ENCODE peak calls at places on chromosomes 12 and 14, in seven cellular contexts. One of them, this sample, is unnamed. For H3K79me2 and H4K20me1, the result is how much of the 10 kb centered on the place peaks cover.

GRCh38 chr12:56927281-56927680 is 6.9 kb downstream of the SDR9C7 start:
- DNase-seq in PC-9: no peak
- DNase-seq in H9: no peak
- DNase-seq in HCT116: no peak
- DNase-seq in fibroblast of lung: no peak
- DNase-seq in GM23338: no peak
- DNase-seq in GM23248: no peak
- DNase-seq in this sample: no peak

GRCh38 chr12:53217049-53217929 is 10.2 kb upstream of the ITGB7 start:
- DNase-seq in PC-9: peak
- DNase-seq in H9: peak
- DNase-seq in HCT116: no peak
- DNase-seq in fibroblast of lung: peak
- DNase-seq in GM23338: peak
- DNase-seq in GM23248: peak
- DNase-seq in this sample: no peak

GRCh38 chr14:71429900-71430299 is 502.3 kb upstream of the RGS6 start:
- DNase-seq in PC-9: no peak
- DNase-seq in H9: no peak
- DNase-seq in HCT116: no peak
- DNase-seq in fibroblast of lung: no peak
- DNase-seq in GM23338: no peak
- DNase-seq in GM23248: no peak
- DNase-seq in this sample: no peak

GRCh38 chr12:51458635-51459034 is 34.0 kb downstream of the SLC4A8 start:
- DNase-seq in PC-9: no peak
- DNase-seq in H9: no peak
- DNase-seq in HCT116: no peak
- DNase-seq in fibroblast of lung: no peak
- DNase-seq in GM23338: no peak
- DNase-seq in GM23248: no peak
- DNase-seq in this sample: no peak

GRCh38 chr12:40055227-40055579 is 50.7 kb downstream of the SLC2A13 start:
- DNase-seq in PC-9: no peak
- DNase-seq in H9: no peak
- DNase-seq in HCT116: no peak
- DNase-seq in fibroblast of lung: no peak
- DNase-seq in GM23338: no peak
- DNase-seq in GM23248: peak
- DNase-seq in this sample: no peak

GRCh38 chr14:61381589-61381988 is 60.2 kb downstream of the PRKCH start:
- DNase-seq in PC-9: peak
- DNase-seq in H9: no peak
- DNase-seq in HCT116: no peak
- DNase-seq in fibroblast of lung: no peak
- DNase-seq in GM23338: no peak
- DNase-seq in GM23248: no peak
- DNase-seq in this sample: peak

GRCh38 chr12:105843989-105844768 is 294.6 kb downstream of the NUAK1 start:
- DNase-seq in PC-9: no peak
- DNase-seq in H9: no peak
- DNase-seq in HCT116: no peak
- DNase-seq in fibroblast of lung: peak
- DNase-seq in GM23338: no peak
- DNase-seq in GM23248: peak
- DNase-seq in this sample: no peak

GRCh38 chr12:73612571-73612970 is 925.1 kb upstream of the ATXN7L3B start:
- DNase-seq in PC-9: no peak
- DNase-seq in H9: no peak
- DNase-seq in HCT116: no peak
- DNase-seq in fibroblast of lung: no peak
- DNase-seq in GM23338: no peak
- DNase-seq in GM23248: no peak
- DNase-seq in this sample: no peak

GRCh38 chr12:10928746-10929286 is at the start of gene PRH2:
- DNase-seq in PC-9: no peak
- DNase-seq in H9: no peak
- DNase-seq in HCT116: no peak
- DNase-seq in fibroblast of lung: no peak
- DNase-seq in GM23338: no peak
- DNase-seq in GM23248: no peak
- DNase-seq in this sample: no peak

GRCh38 chr12:31362115-31362758 is 36.3 kb upstream of the SINHCAF start:
- DNase-seq in PC-9: peak
- DNase-seq in H9: peak
- DNase-seq in HCT116: no peak
- DNase-seq in fibroblast of lung: no peak
- DNase-seq in GM23338: peak
- DNase-seq in GM23248: no peak
- DNase-seq in this sample: no peak

GRCh38 chr12:100545092-100545491 is 28.4 kb upstream of the GAS2L3 start:
- DNase-seq in PC-9: no peak
- DNase-seq in H9: no peak
- DNase-seq in HCT116: no peak
- DNase-seq in fibroblast of lung: no peak
- DNase-seq in GM23338: no peak
- DNase-seq in GM23248: no peak
- DNase-seq in this sample: no peak

GRCh38 chr12:113154351-113154973 is 4.9 kb downstream of the CFAP73 start:
- DNase-seq in PC-9: peak
- DNase-seq in H9: peak
- DNase-seq in HCT116: no peak
- DNase-seq in fibroblast of lung: peak
- DNase-seq in GM23338: peak
- DNase-seq in GM23248: peak
- DNase-seq in this sample: no peak

GRCh38 chr14:64979336-64980074 is 7.2 kb upstream of the FNTB start:
- DNase-seq in PC-9: no peak
- DNase-seq in H9: no peak
- DNase-seq in HCT116: no peak
- DNase-seq in fibroblast of lung: peak
- DNase-seq in GM23338: peak
- DNase-seq in GM23248: peak
- DNase-seq in this sample: no peak

GRCh38 chr12:92471551-92471950 is 231.2 kb upstream of the PLEKHG7 start:
- DNase-seq in PC-9: no peak
- DNase-seq in H9: no peak
- DNase-seq in HCT116: no peak
- DNase-seq in fibroblast of lung: no peak
- DNase-seq in GM23338: no peak
- DNase-seq in GM23248: no peak
- DNase-seq in this sample: no peak

GRCh38 chr14:23023500-23024152 is 11.1 kb downstream of the PSMB5 start:
- DNase-seq in PC-9: no peak
- DNase-seq in H9: no peak
- DNase-seq in HCT116: no peak
- DNase-seq in fibroblast of lung: no peak
- DNase-seq in GM23338: no peak
- DNase-seq in GM23248: no peak
- DNase-seq in this sample: no peak

GRCh38 chr12:100797786-100798580 is 3.4 kb downstream of the ANO4 start:
- DNase-seq in PC-9: no peak
- DNase-seq in H9: no peak
- DNase-seq in HCT116: no peak
- DNase-seq in fibroblast of lung: no peak
- DNase-seq in GM23338: no peak
- DNase-seq in GM23248: no peak
- DNase-seq in this sample: no peak

GRCh38 chr12:7571253-7571652 is 67.7 kb upstream of the CD163 start:
- DNase-seq in PC-9: no peak
- DNase-seq in H9: no peak
- DNase-seq in HCT116: no peak
- DNase-seq in fibroblast of lung: no peak
- DNase-seq in GM23338: no peak
- DNase-seq in GM23248: no peak
- DNase-seq in this sample: no peak

GRCh38 chr14:93954900-93955891 is 21.2 kb downstream of the ASB2 start:
- DNase-seq in PC-9: no peak
- DNase-seq in H9: no peak
- DNase-seq in HCT116: no peak
- DNase-seq in fibroblast of lung: no peak
- DNase-seq in GM23338: no peak
- DNase-seq in GM23248: no peak
- DNase-seq in this sample: no peak

GRCh38 chr12:82593901-82594396 is 92.8 kb upstream of the TMTC2 start:
- DNase-seq in PC-9: no peak
- DNase-seq in H9: no peak
- DNase-seq in HCT116: no peak
- DNase-seq in fibroblast of lung: no peak
- DNase-seq in GM23338: no peak
- DNase-seq in GM23248: no peak
- DNase-seq in this sample: no peak

GRCh38 chr14:67694791-67695393 is 672 bp downstream of the RDH11 start:
- DNase-seq in PC-9: peak
- DNase-seq in H9: peak
- DNase-seq in HCT116: peak
- DNase-seq in fibroblast of lung: peak
- DNase-seq in GM23338: peak
- DNase-seq in GM23248: peak
- DNase-seq in this sample: no peak

GRCh38 chr12:89499857-89500256 is 24.7 kb downstream of the GALNT4 start:
- DNase-seq in PC-9: no peak
- DNase-seq in H9: no peak
- DNase-seq in HCT116: no peak
- DNase-seq in fibroblast of lung: no peak
- DNase-seq in GM23338: no peak
- DNase-seq in GM23248: no peak
- DNase-seq in this sample: no peak

GRCh38 chr14:23523229-23524016 is 28.1 kb downstream of the ZFHX2 start:
- DNase-seq in PC-9: no peak
- DNase-seq in H9: no peak
- DNase-seq in HCT116: no peak
- DNase-seq in fibroblast of lung: no peak
- DNase-seq in GM23338: no peak
- DNase-seq in GM23248: no peak
- DNase-seq in this sample: no peak

GRCh38 chr14:70052990-70053389 is 135.8 kb downstream of the SLC8A3 start:
- DNase-seq in PC-9: peak
- DNase-seq in H9: no peak
- DNase-seq in HCT116: no peak
- DNase-seq in fibroblast of lung: peak
- DNase-seq in GM23338: peak
- DNase-seq in GM23248: peak
- DNase-seq in this sample: no peak

GRCh38 chr12:94557896-94558295 is 92.5 kb downstream of the TMCC3 start:
- DNase-seq in PC-9: no peak
- DNase-seq in H9: peak
- DNase-seq in HCT116: no peak
- DNase-seq in fibroblast of lung: no peak
- DNase-seq in GM23338: no peak
- DNase-seq in GM23248: no peak
- DNase-seq in this sample: no peak

GRCh38 chr12:95548056-95548538 is 3.2 kb downstream of the USP44 start:
- DNase-seq in PC-9: no peak
- DNase-seq in H9: peak
- DNase-seq in HCT116: no peak
- DNase-seq in fibroblast of lung: no peak
- DNase-seq in GM23338: peak
- DNase-seq in GM23248: peak
- DNase-seq in this sample: no peak

GRCh38 chr14:75905505-75905904 is 76.3 kb downstream of the TGFB3 start:
- DNase-seq in PC-9: no peak
- DNase-seq in H9: no peak
- DNase-seq in HCT116: no peak
- DNase-seq in fibroblast of lung: peak
- DNase-seq in GM23338: no peak
- DNase-seq in GM23248: no peak
- DNase-seq in this sample: no peak

GRCh38 chr12:15882055-15882971 is at the start of gene STRAP:
- DNase-seq in PC-9: peak
- DNase-seq in H9: peak
- DNase-seq in HCT116: peak
- DNase-seq in fibroblast of lung: peak
- DNase-seq in GM23338: peak
- DNase-seq in GM23248: peak
- DNase-seq in this sample: peak
- H3K79me2 ChIP-seq in PC-9: half or more
- H3K79me2 ChIP-seq in H9: under half
- H3K79me2 ChIP-seq in HCT116: half or more
- H3K79me2 ChIP-seq in fibroblast of lung: under half
- H3K79me2 ChIP-seq in GM23338: under half
- H3K79me2 ChIP-seq in GM23248: half or more
- H3K79me2 ChIP-seq in this sample: half or more

GRCh38 chr12:121144416-121144914 is 11.8 kb downstream of the P2RX7 start:
- DNase-seq in PC-9: no peak
- DNase-seq in H9: no peak
- DNase-seq in HCT116: no peak
- DNase-seq in fibroblast of lung: peak
- DNase-seq in GM23338: no peak
- DNase-seq in GM23248: peak
- DNase-seq in this sample: no peak
- H4K20me1 ChIP-seq in PC-9: under half
- H4K20me1 ChIP-seq in H9: under half
- H4K20me1 ChIP-seq in HCT116: under half
- H4K20me1 ChIP-seq in fibroblast of lung: under half
- H4K20me1 ChIP-seq in GM23338: under half
- H4K20me1 ChIP-seq in GM23248: under half
- H4K20me1 ChIP-seq in this sample: under half

GRCh38 chr12:46261658-46262057 is 7.2 kb downstream of the SLC38A1 start:
- DNase-seq in PC-9: peak
- DNase-seq in H9: no peak
- DNase-seq in HCT116: no peak
- DNase-seq in fibroblast of lung: no peak
- DNase-seq in GM23338: no peak
- DNase-seq in GM23248: peak
- DNase-seq in this sample: no peak

GRCh38 chr12:46259071-46259470 is 9.8 kb downstream of the SLC38A1 start:
- DNase-seq in PC-9: no peak
- DNase-seq in H9: no peak
- DNase-seq in HCT116: no peak
- DNase-seq in fibroblast of lung: no peak
- DNase-seq in GM23338: no peak
- DNase-seq in GM23248: no peak
- DNase-seq in this sample: no peak

GRCh38 chr12:46260153-46260912 is 8.5 kb downstream of the SLC38A1 start:
- DNase-seq in PC-9: peak
- DNase-seq in H9: no peak
- DNase-seq in HCT116: no peak
- DNase-seq in fibroblast of lung: peak
- DNase-seq in GM23338: peak
- DNase-seq in GM23248: peak
- DNase-seq in this sample: no peak

GRCh38 chr12:46259713-46260112 is 9.1 kb downstream of the SLC38A1 start:
- DNase-seq in PC-9: no peak
- DNase-seq in H9: no peak
- DNase-seq in HCT116: no peak
- DNase-seq in fibroblast of lung: no peak
- DNase-seq in GM23338: no peak
- DNase-seq in GM23248: no peak
- DNase-seq in this sample: no peak

GRCh38 chr12:46260913-46261476 is 7.8 kb downstream of the SLC38A1 start:
- DNase-seq in PC-9: peak
- DNase-seq in H9: no peak
- DNase-seq in HCT116: no peak
- DNase-seq in fibroblast of lung: no peak
- DNase-seq in GM23338: no peak
- DNase-seq in GM23248: peak
- DNase-seq in this sample: no peak
- H3K79me2 ChIP-seq in PC-9: half or more
- H3K79me2 ChIP-seq in H9: half or more
- H3K79me2 ChIP-seq in HCT116: half or more
- H3K79me2 ChIP-seq in fibroblast of lung: under half
- H3K79me2 ChIP-seq in GM23338: half or more
- H3K79me2 ChIP-seq in GM23248: half or more
- H3K79me2 ChIP-seq in this sample: half or more

GRCh38 chr12:110733857-110734373 is 8.8 kb downstream of the PPP1CC start:
- DNase-seq in PC-9: no peak
- DNase-seq in H9: no peak
- DNase-seq in HCT116: no peak
- DNase-seq in fibroblast of lung: no peak
- DNase-seq in GM23338: no peak
- DNase-seq in GM23248: no peak
- DNase-seq in this sample: no peak
- H4K20me1 ChIP-seq in PC-9: half or more
- H4K20me1 ChIP-seq in H9: under half
- H4K20me1 ChIP-seq in HCT116: half or more
- H4K20me1 ChIP-seq in fibroblast of lung: under half
- H4K20me1 ChIP-seq in GM23338: half or more
- H4K20me1 ChIP-seq in GM23248: under half
- H4K20me1 ChIP-seq in this sample: under half